ENCODE peak calls at places on chromosomes 11 and 22, in seven cellular contexts. R, F, B, K, W, D and L are unnamed samples.

GRCh38 chr11:119352857-119353260 is 6.4 kb upstream of the MFRP start:
- DNase-seq in R (no peak), F (peak; percentile 77), B (peak; percentile 63), K (no peak), W (peak; percentile 92), D (no peak), L (peak; percentile 64)

GRCh38 chr11:12465332-12465731 is 88.0 kb downstream of the PARVA start:
- DNase-seq in R (no peak), F (no peak), B (no peak), K (no peak), W (no peak), D (no peak), L (no peak)

GRCh38 chr11:44775366-44776356 is 48.9 kb downstream of the TSPAN18 start:
- DNase-seq in R (peak; percentile 69), F (peak; percentile 69), B (peak; percentile 87), K (peak; percentile 86), W (peak; percentile 39), D (no peak), L (peak; percentile 85)

GRCh38 chr11:95068549-95068948 is 1.8 kb downstream of the SRSF8 start:
- DNase-seq in R (peak; percentile 94), F (peak; percentile 68), B (no peak), K (no peak), W (peak; percentile 95), D (peak; percentile 88), L (peak; percentile 93)

GRCh38 chr11:115916596-115916995 is 412.4 kb upstream of the CADM1 start:
- DNase-seq in R (no peak), F (no peak), B (no peak), K (no peak), W (no peak), D (no peak), L (no peak)

GRCh38 chr11:65852508-65853248 is 5.3 kb downstream of the CFL1 start:
- DNase-seq in R (no peak), F (peak; percentile 36), B (no peak), K (no peak), W (no peak), D (no peak), L (no peak)

GRCh38 chr11:111938687-111939160 is 1.6 kb downstream of the DIXDC1 start:
- DNase-seq in R (no peak), F (peak; percentile 27), B (no peak), K (no peak), W (peak; percentile 76), D (peak; percentile 71), L (no peak)

GRCh38 chr22:37267128-37267587 is 15.2 kb upstream of the CYTH4 start:
- DNase-seq in R (no peak), F (peak; percentile 91), B (peak; percentile 71), K (peak; percentile 96), W (no peak), D (no peak), L (peak; percentile 10)

GRCh38 chr11:77340501-77340900 is 39.0 kb upstream of the GDPD4 start:
- DNase-seq in R (no peak), F (no peak), B (no peak), K (no peak), W (no peak), D (no peak), L (no peak)

GRCh38 chr11:73576226-73576625 is 21.7 kb downstream of the FAM168A start:
- DNase-seq in R (no peak), F (no peak), B (no peak), K (no peak), W (no peak), D (no peak), L (no peak)

GRCh38 chr22:43232445-43232844 is 45.5 kb upstream of the TTLL12 start:
- DNase-seq in R (no peak), F (no peak), B (no peak), K (no peak), W (no peak), D (no peak), L (no peak)

GRCh38 chr11:16357776-16358175 is 1.4 kb upstream of the SOX6 start:
- DNase-seq in R (no peak), F (no peak), B (no peak), K (no peak), W (peak; percentile 56), D (no peak), L (no peak)

GRCh38 chr11:119473901-119474681 is 51.1 kb upstream of the THY1 start:
- DNase-seq in R (no peak), F (no peak), B (no peak), K (peak; percentile 29), W (no peak), D (no peak), L (no peak)

GRCh38 chr11:62851807-62852522 is 12.6 kb upstream of the WDR74 start:
- DNase-seq in R (no peak), F (no peak), B (no peak), K (no peak), W (peak; percentile 50), D (no peak), L (no peak)

GRCh38 chr22:35464399-35464798 is 64.5 kb downstream of the MCM5 start:
- DNase-seq in R (no peak), F (no peak), B (no peak), K (no peak), W (no peak), D (no peak), L (no peak)

GRCh38 chr11:65850217-65851082 is 7.5 kb downstream of the CFL1 start:
- DNase-seq in R (no peak), F (peak; percentile 35), B (no peak), K (no peak), W (no peak), D (no peak), L (no peak)

DNA sequence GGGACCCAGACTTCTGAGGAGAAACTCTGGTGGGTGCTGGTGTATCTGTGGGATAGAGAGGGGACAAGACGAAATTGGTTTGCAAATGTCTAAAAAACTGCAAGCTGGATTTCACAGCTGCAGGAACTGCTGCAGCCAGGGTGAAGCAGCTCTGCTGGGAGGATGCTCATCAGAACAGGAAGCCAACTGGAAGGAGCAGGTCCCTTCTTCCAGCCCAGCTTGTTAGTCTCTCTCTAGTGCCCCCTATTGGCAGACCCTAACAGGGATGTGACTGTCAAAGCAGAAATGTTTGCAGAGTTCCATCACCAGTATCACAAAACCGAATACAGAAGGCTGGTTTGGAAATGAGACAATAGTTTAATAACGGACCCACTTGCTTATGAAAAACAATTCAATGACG is 74.8 kb upstream of the SLC22A12 start:
- DNase-seq in R (no peak), F (no peak), B (peak; percentile 49), K (no peak), W (no peak), D (no peak), L (no peak)
- TF ChIP-seq JUND in R (no peak), F (no peak), B (no peak), K (no peak), W (no peak), D (no peak), L (no peak)

GRCh38 chr11:107562647-107563208 is 2.8 kb downstream of the ALKBH8 start:
- DNase-seq in R (peak; percentile 93), F (no peak), B (no peak), K (no peak), W (peak; percentile 7), D (no peak), L (no peak)
- TF ChIP-seq JUND in R (peak; percentile 98), F (peak; percentile 77), B (no peak), K (no peak), W (no peak), D (no peak), L (no peak)

DNA sequence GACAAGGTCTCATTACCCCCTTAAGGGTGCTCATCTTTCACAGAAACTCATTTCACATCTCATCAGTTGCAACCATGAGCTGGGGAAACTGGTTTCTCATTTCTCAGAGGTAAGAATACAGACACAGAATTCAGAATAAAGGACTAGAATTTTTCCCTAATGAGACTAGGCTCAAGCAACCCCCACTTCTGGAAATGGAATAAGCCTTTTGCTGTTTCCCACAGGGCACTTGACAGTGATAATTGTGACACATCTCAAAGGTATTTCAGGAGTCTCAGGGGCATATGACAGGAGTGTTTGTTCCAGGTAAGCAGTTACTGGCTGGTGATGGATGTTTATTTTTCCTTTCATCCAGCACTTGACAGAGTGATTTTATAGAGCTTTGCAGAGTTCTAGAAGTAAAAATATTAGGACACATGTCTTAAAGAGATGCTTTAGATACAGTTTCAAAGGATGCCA is 112.9 kb upstream of the DDI1 start:
- DNase-seq in R (peak; percentile 26), F (no peak), B (no peak), K (no peak), W (peak; percentile 4), D (no peak), L (no peak)
- TF ChIP-seq JUND in R (peak; percentile 41), F (no peak), B (no peak), K (no peak), W (no peak), D (no peak), L (no peak)

GRCh38 chr11:17596310-17596669 is 49.2 kb downstream of the OTOG start:
- DNase-seq in R (no peak), F (no peak), B (no peak), K (peak; percentile 33), W (no peak), D (no peak), L (no peak)

GRCh38 chr11:17594686-17595192 is 47.7 kb downstream of the OTOG start:
- DNase-seq in R (no peak), F (no peak), B (no peak), K (peak; percentile 24), W (no peak), D (no peak), L (no peak)

GRCh38 chr11:17595526-17596309 is 48.7 kb downstream of the OTOG start:
- DNase-seq in R (no peak), F (no peak), B (no peak), K (peak; percentile 30), W (no peak), D (no peak), L (no peak)

GRCh38 chr11:17591293-17591692 is 44.2 kb downstream of the OTOG start:
- DNase-seq in R (no peak), F (no peak), B (no peak), K (peak; percentile 10), W (no peak), D (no peak), L (no peak)

GRCh38 chr11:17593466-17594245 is 46.6 kb downstream of the OTOG start:
- DNase-seq in R (no peak), F (no peak), B (no peak), K (peak; percentile 30), W (no peak), D (no peak), L (no peak)
- TF ChIP-seq JUND in R (no peak), F (no peak), B (no peak), K (no peak), W (no peak), D (no peak), L (no peak)

DNA sequence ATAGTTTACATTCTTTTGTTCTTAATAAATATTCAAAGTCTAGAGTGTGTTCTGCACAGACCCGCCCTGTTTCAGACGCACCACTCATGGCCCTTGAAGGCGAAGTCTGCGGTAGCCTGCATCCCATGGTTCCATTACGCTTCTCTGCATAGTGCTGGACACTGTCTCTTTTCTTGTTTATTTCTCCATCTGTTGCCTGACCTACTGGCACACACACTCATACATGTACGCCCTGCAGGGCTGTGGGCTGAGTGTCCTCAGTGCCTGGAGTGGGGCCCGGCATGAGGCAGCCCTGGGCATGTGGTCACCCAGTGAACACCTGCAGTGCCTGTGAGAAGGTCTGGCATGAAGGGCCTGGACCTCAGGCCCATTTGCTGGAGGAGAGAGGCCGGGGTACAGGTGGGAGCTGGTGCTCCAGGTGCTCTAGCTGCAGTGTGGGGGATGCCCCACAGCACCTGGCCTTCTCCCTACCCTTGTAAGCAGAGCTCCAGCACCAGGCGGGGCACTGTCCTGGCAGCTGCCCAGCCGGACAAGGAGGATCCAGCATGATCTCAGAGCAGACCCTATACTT is 404.1 kb downstream of the TBC1D22A start:
- DNase-seq in R (no peak), F (no peak), B (no peak), K (peak; percentile 30), W (no peak), D (no peak), L (no peak)
- TF ChIP-seq JUND in R (no peak), F (no peak), B (no peak), K (no peak), W (no peak), D (no peak), L (no peak)

GRCh38 chr11:35785287-35786167 is 123.0 kb downstream of the TRIM44 start:
- DNase-seq in R (no peak), F (no peak), B (no peak), K (no peak), W (no peak), D (peak; percentile 43), L (no peak)
- TF ChIP-seq JUND in R (no peak), F (no peak), B (no peak), K (no peak), W (no peak), D (no peak), L (no peak)